ENCODE peak calls at places on chromosomes 2 and 18, in eight cellular contexts. I is psoas muscle; M is CD4-positive, alpha-beta T cell; D is colonic mucosa; W is nephron progenitor cell; A is RPMI7951; S is stimulated activated naive CD4-positive, alpha-beta T cell; G is T-helper 2 cell. U is an unnamed sample.

GRCh38 chr2:40348665-40349064 is 103.2 kb downstream of the SLC8A1 start:
- DNase-seq in A (peak), W (no peak), S (no peak), I (no peak), M (no peak), G (no peak), D (no peak), U (no peak)

GRCh38 chr2:237980087-237980486 is 13.3 kb downstream of the UBE2F start:
- DNase-seq in W (no peak), A (no peak), G (no peak), M (no peak), S (no peak), D (no peak), I (no peak), U (no peak)

GRCh38 chr2:46229134-46230063 is 67.8 kb upstream of the EPAS1 start:
- DNase-seq in W (no peak), M (no peak), S (no peak), D (peak), A (peak), I (no peak), G (peak), U (no peak)

GRCh38 chr18:67007085-67007484 is 403.2 kb upstream of the CDH19 start:
- DNase-seq in S (no peak), G (no peak), A (no peak), W (no peak), I (no peak), D (no peak), M (no peak), U (no peak)

GRCh38 chr18:36828157-36828629 is 609 bp downstream of the TPGS2 start:
- DNase-seq in W (no peak), I (peak), D (peak), M (peak), A (peak), G (peak), S (peak), U (peak)

GRCh38 chr2:138087761-138088602 is 123.7 kb downstream of the HNMT start:
- DNase-seq in S (no peak), G (no peak), A (no peak), D (peak), M (no peak), W (peak), I (no peak), U (no peak)

GRCh38 chr2:25230128-25230527 is 61.7 kb upstream of the POMC start:
- DNase-seq in M (no peak), A (no peak), I (no peak), G (no peak), W (no peak), S (no peak), D (no peak), U (no peak)

GRCh38 chr2:62197017-62197586 is 1.2 kb downstream of the B3GNT2 start:
- DNase-seq in S (peak), A (no peak), M (peak), I (no peak), G (peak), D (peak), W (peak), U (peak)